ENCODE peak calls at places on chromosomes 16 and 17, in four cellular contexts. V, M, N and F are unnamed samples.

GRCh38 chr17:3843935-3844516 is 2.0 kb downstream of the NCBP3 start:
- DNase-seq in V (no peak), N (peak), M (peak), F (peak)

GRCh38 chr16:48444574-48444973 is 59.4 kb upstream of the SIAH1 start:
- DNase-seq in M (peak), V (no peak), N (no peak), F (no peak)

GRCh38 chr16:53504665-53505064 is 1.7 kb upstream of the AKTIP start:
- DNase-seq in N (no peak), M (no peak), V (no peak), F (no peak)

GRCh38 chr16:3497771-3498170 is 2.5 kb upstream of the C16orf90 start:
- DNase-seq in N (no peak), V (no peak), M (no peak), F (no peak)

GRCh38 chr17:50589112-50589712 is 28.7 kb downstream of the CACNA1G start:
- DNase-seq in V (no peak), M (no peak), N (no peak), F (no peak)

GRCh38 chr16:74224828-74225227 is 71.8 kb upstream of the PSMD7 start:
- DNase-seq in M (no peak), V (no peak), N (no peak), F (no peak)

GRCh38 chr17:31559647-31560501 is 168.4 kb downstream of the RAB11FIP4 start:
- DNase-seq in N (no peak), V (no peak), M (no peak), F (no peak)

GRCh38 chr16:4537376-4538066 is 1.1 kb downstream of the CDIP1 start:
- DNase-seq in M (no peak), V (no peak), N (no peak), F (no peak)

GRCh38 chr17:43935926-43936261 is 6.4 kb downstream of the PPY start:
- DNase-seq in N (no peak), M (no peak), V (no peak), F (no peak)

GRCh38 chr16:85569615-85570212 is 43.4 kb upstream of the GSE1 start:
- DNase-seq in V (no peak), N (no peak), M (no peak), F (peak)

GRCh38 chr17:40341808-40342574 is 22.5 kb downstream of the GJD3 start:
- DNase-seq in N (peak), M (no peak), V (no peak), F (peak)

GRCh38 chr16:6749714-6750113 is 582.9 kb upstream of the RBFOX1 start:
- DNase-seq in N (no peak), V (no peak), M (no peak), F (no peak)

GRCh38 chr17:4195306-4195705 is 52.3 kb downstream of the CYB5D2 start:
- DNase-seq in V (no peak), N (no peak), M (no peak), F (no peak)

GRCh38 chr17:83174859-83175550 is 95.6 kb downstream of the METRNL start:
- DNase-seq in N (no peak), M (no peak), V (no peak), F (no peak)

GRCh38 chr17:34613064-34614019 is 34.0 kb downstream of the TMEM132E start:
- DNase-seq in N (no peak), V (no peak), M (no peak), F (peak)

GRCh38 chr17:42163113-42163512 is 8.3 kb upstream of the RAB5C start:
- DNase-seq in M (peak), N (peak), V (no peak), F (peak)

GRCh38 chr17:44830359-44831269 is 527 bp upstream of the GJC1 start:
- DNase-seq in V (peak), M (no peak), N (no peak), F (no peak)

GRCh38 chr17:4733073-4733531 is 1.9 kb downstream of the MED11 start:
- DNase-seq in M (no peak), N (peak), V (no peak), F (no peak)

GRCh38 chr17:44543213-44543904 is 13.9 kb upstream of the FZD2 start:
- DNase-seq in N (peak), M (no peak), V (peak), F (no peak)

GRCh38 chr16:75550211-75550662 is 5.8 kb downstream of the TMEM231 start:
- DNase-seq in M (no peak), V (peak), N (peak), F (no peak)

DNA sequence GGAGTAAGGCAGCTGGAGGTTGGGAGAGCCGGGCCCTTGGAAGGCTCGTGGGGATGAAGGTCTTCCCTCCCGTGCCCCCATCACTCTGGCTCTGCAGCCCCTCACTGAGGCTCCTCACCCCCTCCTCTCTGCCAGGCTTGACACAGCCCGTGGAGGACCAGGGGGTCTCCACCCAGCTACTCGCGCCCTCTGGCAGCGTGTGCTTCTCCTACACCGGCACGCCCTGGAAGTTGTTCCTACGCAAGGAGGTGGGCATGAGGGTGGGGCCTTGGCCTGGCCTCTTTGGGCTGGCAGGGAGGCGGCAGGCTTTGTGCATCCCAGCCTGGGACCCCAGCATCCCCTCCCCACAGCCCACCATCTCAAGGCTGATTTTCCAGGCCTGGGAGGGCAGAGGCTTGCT is 15.6 kb upstream of the SMIM5 start:
- DNase-seq in N (no peak), V (no peak), M (no peak), F (no peak)
- TF ChIP-seq FOSL1 in N (no peak), V (no peak), M (no peak), F (no peak)

GRCh38 chr16:86942469-86943175 is 364.3 kb downstream of the FOXL1 start:
- DNase-seq in V (no peak), M (no peak), N (no peak), F (no peak)
- TF ChIP-seq FOSL1 in V (no peak), M (no peak), N (no peak), F (no peak)

GRCh38 chr17:68294196-68294555 is 2.9 kb downstream of the ARSG start:
- DNase-seq in N (no peak), V (no peak), M (no peak), F (no peak)

GRCh38 chr17:68296217-68297140 is 5.2 kb downstream of the ARSG start:
- DNase-seq in N (no peak), V (no peak), M (no peak), F (no peak)

GRCh38 chr17:68293490-68294195 is 2.3 kb downstream of the ARSG start:
- DNase-seq in M (no peak), N (no peak), V (no peak), F (no peak)

GRCh38 chr17:68294617-68295016 is 3.3 kb downstream of the ARSG start:
- DNase-seq in V (no peak), M (no peak), N (no peak), F (no peak)

DNA sequence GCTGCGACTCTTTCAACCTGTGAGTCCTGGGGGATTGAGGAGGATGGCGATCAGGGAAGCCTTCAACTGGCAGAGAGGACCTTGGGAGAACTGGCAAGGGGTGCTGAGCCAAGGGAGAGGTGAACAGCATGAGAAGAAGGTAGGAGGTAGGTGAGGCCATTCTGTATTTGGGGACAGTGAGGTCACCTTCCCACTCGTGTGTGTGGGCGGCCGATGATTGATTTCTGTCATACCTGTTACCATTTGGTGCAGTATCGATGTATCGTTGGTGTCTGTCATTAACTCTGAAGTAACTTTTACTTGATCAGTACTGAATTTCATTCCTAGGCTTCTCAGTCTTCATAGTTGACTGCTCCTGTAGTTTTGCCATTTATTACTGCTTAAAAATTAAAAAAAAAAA is 3.8 kb downstream of the ARSG start:
- DNase-seq in V (no peak), N (no peak), M (no peak), F (no peak)
- TF ChIP-seq FOSL1 in V (no peak), N (no peak), M (no peak), F (no peak)

GRCh38 chr17:81432873-81433451 is 37.7 kb downstream of the BAHCC1 start:
- DNase-seq in M (no peak), N (no peak), V (no peak), F (no peak)
- TF ChIP-seq FOSL1 in M (no peak), N (no peak), V (no peak), F (no peak)

DNA sequence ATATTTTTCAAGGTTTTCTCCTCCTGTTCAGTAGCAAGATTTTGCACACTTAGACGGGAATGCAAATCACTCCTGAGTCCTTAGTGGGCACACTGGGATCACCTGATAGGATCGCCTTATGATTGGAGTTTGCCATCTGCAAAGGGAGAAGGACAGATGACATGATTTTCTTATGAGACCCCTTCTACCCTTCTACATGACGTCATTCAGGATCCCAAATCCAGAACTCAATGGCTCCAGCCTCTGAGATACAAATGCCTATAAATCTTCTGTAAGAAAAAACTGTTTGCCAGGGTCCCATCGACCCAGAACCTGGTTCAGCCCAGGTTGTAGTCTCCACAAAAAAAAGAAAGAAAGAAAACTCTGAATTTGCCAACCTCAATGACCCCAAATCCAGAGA is 6.9 kb downstream of the ZNF423 start:
- DNase-seq in N (no peak), V (no peak), M (no peak), F (no peak)
- TF ChIP-seq FOSL1 in N (no peak), V (no peak), M (no peak), F (no peak)

DNA sequence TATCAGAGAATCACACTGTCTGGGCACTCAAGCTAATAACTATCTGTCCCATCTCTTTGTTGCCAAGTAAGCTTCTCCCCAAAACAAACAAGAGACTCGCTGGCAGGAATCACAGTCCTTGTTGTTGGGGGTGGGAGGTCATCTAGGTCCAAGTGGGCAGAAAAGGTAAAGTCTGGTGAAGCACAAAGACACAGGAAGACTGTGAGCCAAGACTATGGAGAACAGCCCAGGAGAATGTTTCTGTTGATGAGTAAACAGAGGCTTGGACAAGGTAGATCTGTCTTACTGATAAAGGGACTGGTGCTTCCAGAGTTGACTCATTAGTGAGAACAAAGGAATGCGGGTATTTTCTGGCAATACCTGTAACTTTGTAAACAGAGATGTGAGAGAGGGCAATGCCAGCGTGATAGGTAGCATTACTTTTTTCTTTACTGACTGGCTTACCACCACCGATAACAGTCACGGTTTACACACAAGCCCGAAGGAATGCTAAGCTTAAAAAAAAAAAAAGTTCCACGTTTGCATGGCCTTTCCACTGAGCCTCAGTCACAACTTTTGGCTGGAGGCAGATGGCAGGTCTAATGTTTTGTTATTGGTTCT is 11.5 kb upstream of the MMD start:
- DNase-seq in M (peak), N (peak), V (no peak), F (no peak)
- TF ChIP-seq FOSL1 in M (peak), N (peak), V (no peak), F (no peak)

GRCh38 chr17:46978489-46979022 is 497 bp downstream of the RPRML start:
- DNase-seq in V (no peak), M (no peak), N (no peak), F (no peak)
- TF ChIP-seq FOSL1 in V (no peak), M (no peak), N (no peak), F (no peak)

GRCh38 chr17:12631076-12631475 is 34.6 kb upstream of the MYOCD start:
- DNase-seq in V (no peak), N (no peak), M (no peak), F (no peak)
- TF ChIP-seq FOSL1 in V (no peak), N (no peak), M (no peak), F (no peak)

GRCh38 chr16:56967733-56968132 is 6.0 kb downstream of the CETP start:
- DNase-seq in V (no peak), N (peak), M (no peak), F (no peak)
- TF ChIP-seq FOSL1 in V (no peak), N (no peak), M (no peak), F (no peak)

GRCh38 chr17:8224891-8225812 is 14.8 kb upstream of the AURKB start:
- DNase-seq in V (no peak), M (no peak), N (no peak), F (no peak)
- TF ChIP-seq FOSL1 in V (no peak), M (no peak), N (no peak), F (no peak)